ENCODE peak calls at places on chromosome 21, in six cellular contexts. C, D, I, F, H and E are unnamed samples.

GRCh38 chr21:29235714-29236197 is 63.0 kb upstream of the BACH1 start:
- DNase-seq in C (no peak), D (no peak), I (no peak), F (no peak), H (no peak), E (no peak)

GRCh38 chr21:16195896-16196443 is 466.2 kb downstream of the USP25 start:
- DNase-seq in C (no peak), D (no peak), I (no peak), F (no peak), H (no peak), E (no peak)

GRCh38 chr21:34969431-34970036 is 79.6 kb downstream of the RUNX1 start:
- DNase-seq in C (no peak), D (no peak), I (no peak), F (no peak), H (no peak), E (no peak)

GRCh38 chr21:42348762-42349161 is 2.0 kb downstream of the TFF2 start:
- DNase-seq in C (peak), D (no peak), I (no peak), F (no peak), H (no peak), E (no peak)

GRCh38 chr21:41616063-41616591 is 108.2 kb upstream of the TMPRSS2 start:
- DNase-seq in C (no peak), D (no peak), I (no peak), F (peak), H (no peak), E (no peak)

GRCh38 chr21:41901099-41901498 is 22.0 kb upstream of the PRDM15 start:
- DNase-seq in C (no peak), D (no peak), I (no peak), F (no peak), H (no peak), E (no peak)

GRCh38 chr21:35005825-35006224 is 43.3 kb downstream of the RUNX1 start:
- DNase-seq in C (no peak), D (no peak), I (no peak), F (no peak), H (no peak), E (no peak)

GRCh38 chr21:17903029-17903806 is 84.1 kb upstream of the C21orf91 start:
- DNase-seq in C (no peak), D (no peak), I (no peak), F (peak), H (no peak), E (peak)

GRCh38 chr21:15192243-15192642 is 127.4 kb upstream of the NRIP1 start:
- DNase-seq in C (no peak), D (no peak), I (peak), F (no peak), H (no peak), E (no peak)

GRCh38 chr21:14273736-14274538 is 58.0 kb downstream of the RBM11 start:
- DNase-seq in C (peak), D (no peak), I (no peak), F (no peak), H (peak), E (no peak)

GRCh38 chr21:42974832-42975820 is 764 bp downstream of the PKNOX1 start:
- DNase-seq in C (peak), D (no peak), I (peak), F (peak), H (no peak), E (peak)

GRCh38 chr21:27713159-27714109 is 746.5 kb upstream of the ADAMTS5 start:
- DNase-seq in C (no peak), D (no peak), I (no peak), F (no peak), H (no peak), E (no peak)

GRCh38 chr21:14453339-14453738 is 70.4 kb upstream of the HSPA13 start:
- DNase-seq in C (no peak), D (no peak), I (no peak), F (no peak), H (no peak), E (no peak)

GRCh38 chr21:18002393-18002792 is 183.2 kb upstream of the C21orf91 start:
- DNase-seq in C (no peak), D (no peak), I (no peak), F (no peak), H (no peak), E (no peak)

GRCh38 chr21:39033878-39034589 is 149.2 kb downstream of the PSMG1 start:
- DNase-seq in C (no peak), D (peak), I (no peak), F (no peak), H (no peak), E (no peak)

GRCh38 chr21:39888848-39889247 is 21.6 kb downstream of the PCP4 start:
- DNase-seq in C (no peak), D (no peak), I (no peak), F (no peak), H (no peak), E (no peak)

GRCh38 chr21:27633631-27634030 is 666.7 kb upstream of the ADAMTS5 start:
- DNase-seq in C (no peak), D (no peak), I (no peak), F (no peak), H (no peak), E (no peak)

GRCh38 chr21:30072496-30072895 is 94.1 kb downstream of the CLDN17 start:
- DNase-seq in C (no peak), D (no peak), I (no peak), F (no peak), H (no peak), E (peak)

GRCh38 chr21:15993951-15994350 is 264.2 kb downstream of the USP25 start:
- DNase-seq in C (no peak), D (no peak), I (no peak), F (no peak), H (no peak), E (no peak)

GRCh38 chr21:41832230-41833137 is 46.7 kb downstream of the PRDM15 start:
- DNase-seq in C (peak), D (no peak), I (no peak), F (no peak), H (peak), E (no peak)

GRCh38 chr21:41610042-41610839 is 102.3 kb upstream of the TMPRSS2 start:
- DNase-seq in C (no peak), D (peak), I (no peak), F (peak), H (no peak), E (peak)

GRCh38 chr21:41751621-41752020 is 15.2 kb downstream of the RIPK4 start:
- DNase-seq in C (peak), D (no peak), I (no peak), F (no peak), H (no peak), E (no peak)

GRCh38 chr21:16942703-16943102 is 570.1 kb upstream of the CXADR start:
- DNase-seq in C (no peak), D (no peak), I (no peak), F (peak), H (no peak), E (peak)

GRCh38 chr21:35111531-35111930 is 62.4 kb upstream of the RUNX1 start:
- DNase-seq in C (no peak), D (no peak), I (no peak), F (no peak), H (no peak), E (no peak)

GRCh38 chr21:15495965-15496364 is 233.8 kb upstream of the USP25 start:
- DNase-seq in C (no peak), D (no peak), I (no peak), F (peak), H (no peak), E (no peak)

GRCh38 chr21:28221984-28222383 is 770.7 kb downstream of the LTN1 start:
- DNase-seq in C (no peak), D (no peak), I (no peak), F (no peak), H (no peak), E (no peak)

GRCh38 chr21:28439852-28440251 is 552.8 kb downstream of the LTN1 start:
- DNase-seq in C (no peak), D (no peak), I (peak), F (peak), H (no peak), E (no peak)

GRCh38 chr21:39568380-39568779 is 44.4 kb upstream of the B3GALT5 start:
- DNase-seq in C (no peak), D (no peak), I (no peak), F (no peak), H (no peak), E (no peak)

GRCh38 chr21:34857874-34858273 is 189.1 kb downstream of the CLIC6 start:
- DNase-seq in C (no peak), D (no peak), I (no peak), F (no peak), H (no peak), E (no peak)

GRCh38 chr21:40507978-40508377 is 339.0 kb downstream of the DSCAM start:
- DNase-seq in C (no peak), D (no peak), I (no peak), F (peak), H (no peak), E (no peak)

GRCh38 chr21:42768324-42769121 is 110.8 kb downstream of the WDR4 start:
- DNase-seq in C (no peak), D (no peak), I (no peak), F (no peak), H (no peak), E (no peak)

GRCh38 chr21:29230541-29231275 is 68.0 kb upstream of the BACH1 start:
- DNase-seq in C (no peak), D (no peak), I (no peak), F (no peak), H (no peak), E (no peak)

GRCh38 chr21:21003701-21004100 is 5.5 kb downstream of the NCAM2 start:
- DNase-seq in C (no peak), D (no peak), I (no peak), F (peak), H (no peak), E (peak)

GRCh38 chr21:9837946-9838801 is 683.2 kb upstream of the TPTE start:
- DNase-seq in C (peak), D (no peak), I (no peak), F (no peak), H (peak), E (peak)

GRCh38 chr21:16279658-16280581 is 550.1 kb downstream of the USP25 start:
- DNase-seq in C (no peak), D (peak), I (peak), F (peak), H (no peak), E (no peak)

GRCh38 chr21:38661296-38662223 is 144.2 kb upstream of the ETS2 start:
- DNase-seq in C (peak), D (peak), I (peak), F (peak), H (no peak), E (peak)

GRCh38 chr21:39938086-39938611 is 70.9 kb downstream of the PCP4 start:
- DNase-seq in C (no peak), D (no peak), I (no peak), F (no peak), H (no peak), E (no peak)

GRCh38 chr21:38773108-38774061 is 32.3 kb upstream of the ETS2 start:
- DNase-seq in C (no peak), D (no peak), I (peak), F (peak), H (no peak), E (peak)

GRCh38 chr21:41557884-41558283 is 49.9 kb upstream of the TMPRSS2 start:
- DNase-seq in C (no peak), D (no peak), I (no peak), F (no peak), H (no peak), E (no peak)

GRCh38 chr21:23887709-23888303 is 1719.5 kb downstream of the MRPL39 start:
- DNase-seq in C (peak), D (no peak), I (no peak), F (no peak), H (no peak), E (peak)

DNA sequence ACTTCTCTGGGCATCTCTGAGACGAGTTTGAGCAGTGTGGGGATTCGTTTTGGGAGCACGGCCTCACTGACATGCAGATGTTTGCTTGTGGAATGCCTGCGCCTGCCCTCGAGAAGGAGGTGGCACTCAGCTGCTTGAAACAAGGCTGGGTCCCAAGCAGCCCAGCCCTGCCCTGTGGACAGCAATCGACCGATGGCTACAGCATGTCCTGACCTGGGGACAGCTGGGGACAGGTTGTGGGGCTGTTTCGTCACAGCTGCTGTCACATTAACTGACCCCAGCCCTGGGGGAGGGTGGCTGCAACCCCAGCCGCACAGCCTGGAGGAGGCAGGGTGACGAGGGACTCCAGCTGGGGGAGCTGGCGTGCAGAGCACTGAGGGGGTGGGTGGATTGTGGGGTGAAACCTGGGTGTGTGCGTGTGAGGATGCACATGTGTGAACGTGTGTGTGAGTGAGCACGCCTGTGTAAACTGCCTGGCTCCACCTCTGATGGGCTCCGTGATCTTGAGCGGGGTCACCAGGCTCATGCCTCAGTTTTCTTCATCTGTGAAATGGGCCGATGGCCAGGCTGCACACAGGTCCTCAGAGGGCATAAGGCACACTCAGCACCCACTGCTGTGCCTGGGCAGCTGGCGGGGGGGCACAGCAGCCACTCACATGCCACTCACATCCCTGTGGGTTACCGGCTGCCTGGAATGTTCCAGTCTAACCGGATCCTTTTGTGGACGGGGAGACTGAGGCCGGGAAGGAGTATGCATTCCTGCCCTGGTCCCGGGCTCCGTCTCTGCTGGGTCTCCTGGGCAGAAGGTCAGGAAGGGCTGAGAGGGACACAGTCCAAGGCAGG is 49.3 kb downstream of the COL18A1 start:
- DNase-seq in C (peak), D (peak), I (no peak), F (no peak), H (no peak), E (no peak)
- TF ChIP-seq POLR2A in C (no peak), D (no peak), I (no peak), F (no peak), H (no peak), E (no peak)

GRCh38 chr21:33732038-33732437 is 89.7 kb downstream of the ITSN1 start:
- DNase-seq in C (no peak), D (no peak), I (no peak), F (no peak), H (no peak), E (no peak)
- TF ChIP-seq POLR2A in C (no peak), D (no peak), I (no peak), F (no peak), H (no peak), E (no peak)

DNA sequence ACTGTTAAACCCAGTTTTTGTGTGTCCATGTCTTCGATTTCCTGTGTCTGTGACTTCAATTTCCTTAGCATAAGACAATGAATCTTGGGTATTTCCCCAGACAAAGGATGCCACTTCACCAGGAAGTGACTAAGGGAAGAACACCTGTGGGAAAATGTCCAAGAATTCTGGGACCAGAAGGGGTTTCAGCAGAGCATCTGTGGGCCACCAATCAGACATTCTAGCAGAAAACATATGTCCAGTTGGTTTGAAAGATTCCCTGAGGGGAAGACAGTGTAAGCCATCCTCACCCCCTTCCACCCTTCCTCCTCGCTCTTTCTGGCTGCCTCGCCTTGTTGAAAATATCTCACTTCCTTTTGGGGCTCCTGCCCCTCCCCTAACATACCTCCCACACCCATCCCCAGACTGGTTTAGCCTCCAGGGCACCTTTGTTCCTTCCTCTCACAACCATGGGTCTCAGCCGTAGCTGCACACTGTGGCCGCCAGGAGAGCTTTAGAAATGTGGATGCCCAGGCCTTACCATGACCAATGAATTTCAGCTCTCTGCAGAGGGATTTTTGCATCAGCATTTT is 25.5 kb upstream of the IFNAR1 start:
- DNase-seq in C (no peak), D (no peak), I (no peak), F (no peak), H (no peak), E (peak)
- TF ChIP-seq POLR2A in C (no peak), D (no peak), I (no peak), F (no peak), H (no peak), E (no peak)

GRCh38 chr21:37257526-37257966 is 9.6 kb downstream of the VPS26C start:
- DNase-seq in C (peak), D (peak), I (no peak), F (peak), H (no peak), E (peak)
- TF ChIP-seq POLR2A in C (no peak), D (no peak), I (no peak), F (no peak), H (no peak), E (no peak)

DNA sequence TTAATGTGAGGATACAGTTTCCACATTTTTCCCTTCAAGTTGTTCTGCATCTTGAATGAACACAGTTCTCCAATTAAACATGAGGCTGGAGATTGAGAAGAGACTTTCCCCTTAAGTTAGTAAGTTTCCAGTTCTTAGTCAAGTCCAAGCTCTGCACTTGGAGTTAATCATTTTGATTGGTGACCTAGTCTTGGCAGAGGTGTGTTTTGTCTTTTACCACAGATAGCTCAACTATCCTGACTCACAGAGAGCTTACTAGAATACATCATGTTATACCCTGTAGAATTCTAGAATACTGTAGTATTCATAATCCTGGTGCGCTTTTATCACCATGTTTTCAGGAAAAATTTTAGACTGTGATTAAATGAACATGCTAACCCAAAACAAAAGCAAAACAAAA is 129.2 kb downstream of the CYYR1 start:
- DNase-seq in C (no peak), D (no peak), I (no peak), F (no peak), H (no peak), E (no peak)
- TF ChIP-seq POLR2A in C (no peak), D (no peak), I (no peak), F (no peak), H (no peak), E (no peak)

DNA sequence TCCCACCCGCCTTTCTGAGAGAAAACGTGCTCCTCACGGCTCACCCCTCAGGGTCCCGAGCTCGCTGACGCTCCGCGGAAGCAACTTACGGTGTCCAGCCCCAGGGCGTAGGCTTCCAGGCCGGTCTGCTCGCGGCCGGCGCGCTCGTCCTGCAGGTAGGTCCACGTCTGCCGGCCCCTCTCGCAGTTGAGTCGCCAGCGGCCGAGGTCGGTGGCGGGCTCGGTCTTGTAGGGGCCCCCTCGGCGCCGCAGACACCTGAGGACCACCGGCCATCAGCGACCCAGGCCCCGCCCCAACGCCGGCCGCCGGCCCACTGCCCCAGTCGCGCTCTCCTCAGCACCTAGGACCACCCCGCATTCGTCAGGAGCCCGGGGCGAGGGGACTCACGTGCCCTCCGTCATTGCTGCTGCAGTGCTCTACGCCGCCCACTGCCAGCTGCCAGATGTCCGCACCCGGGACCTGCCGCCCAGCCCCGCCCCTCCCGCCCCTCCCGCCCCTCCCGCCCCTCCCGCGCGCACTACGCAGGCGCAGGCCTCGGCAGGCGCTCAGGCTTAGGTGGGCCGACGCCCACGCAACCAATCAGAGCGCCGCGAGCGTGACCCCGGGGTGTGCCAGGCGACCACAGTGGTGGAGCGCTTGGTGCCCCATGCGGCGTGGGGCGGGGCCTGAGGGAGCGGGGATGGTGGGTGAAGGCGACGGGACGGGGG is at the start of gene LSS:
- DNase-seq in C (peak), D (peak), I (peak), F (peak), H (peak), E (peak)
- TF ChIP-seq POLR2A in C (no peak), D (no peak), I (peak), F (peak), H (no peak), E (peak)

GRCh38 chr21:31731802-31732537 is at the start of gene SCAF4:
- DNase-seq in C (peak), D (peak), I (peak), F (peak), H (peak), E (peak)

GRCh38 chr21:31728952-31729351 is 3.0 kb downstream of the SCAF4 start:
- DNase-seq in C (no peak), D (no peak), I (no peak), F (peak), H (no peak), E (no peak)

GRCh38 chr21:31729622-31730343 is 2.1 kb downstream of the SCAF4 start:
- DNase-seq in C (no peak), D (no peak), I (no peak), F (no peak), H (no peak), E (no peak)

GRCh38 chr21:31731112-31731801 is 661 bp downstream of the SCAF4 start:
- DNase-seq in C (peak), D (peak), I (peak), F (no peak), H (peak), E (peak)

GRCh38 chr21:31730687-31731111 is 1.2 kb downstream of the SCAF4 start:
- DNase-seq in C (no peak), D (no peak), I (no peak), F (peak), H (no peak), E (peak)
- TF ChIP-seq POLR2A in C (no peak), D (no peak), I (no peak), F (no peak), H (no peak), E (no peak)

GRCh38 chr21:43983390-43983789 is 28.7 kb upstream of the TRAPPC10 start:
- DNase-seq in C (peak), D (no peak), I (no peak), F (no peak), H (no peak), E (no peak)
- TF ChIP-seq POLR2A in C (no peak), D (no peak), I (no peak), F (no peak), H (no peak), E (no peak)